ENCODE peak calls at places on chromosomes 1 and 21, in six cellular contexts. S is fibroblast of lung; D is OCI-LY7; U is body of pancreas; W is iPS DF 6.9; E is CD8-positive, alpha-beta memory T cell. K is an unnamed sample. For H3K4me1, the result is how much of the 10 kb centered on the place peaks cover.

GRCh38 chr1:10730985-10731384 is 65.5 kb downstream of the CASZ1 start:
- DNase-seq in S (peak), D (no peak), U (no peak), W (no peak), E (no peak), K (no peak)

GRCh38 chr1:196607940-196608339 is 300 bp downstream of the KCNT2 start:
- DNase-seq in S (peak), D (no peak), U (no peak), W (no peak), E (no peak), K (no peak)

GRCh38 chr1:153968000-153968363 is 280 bp downstream of the CREB3L4 start:
- DNase-seq in S (no peak), D (no peak), U (peak), W (no peak), E (no peak), K (no peak)

GRCh38 chr1:220044683-220045355 is 1.5 kb downstream of the EPRS1 start:
- DNase-seq in S (peak), D (peak), U (no peak), W (no peak), E (no peak), K (no peak)

GRCh38 chr1:27487927-27488522 is 1.9 kb downstream of the WASF2 start:
- DNase-seq in S (peak), D (peak), U (no peak), W (no peak), E (no peak), K (no peak)

GRCh38 chr1:8816306-8816705 is 1.1 kb downstream of the RERE start:
- DNase-seq in S (no peak), D (peak), U (no peak), W (no peak), E (no peak), K (no peak)

GRCh38 chr1:227998374-227999055 is 8.3 kb upstream of the WNT3A start:
- DNase-seq in S (no peak), D (no peak), U (no peak), W (no peak), E (no peak), K (no peak)

GRCh38 chr1:173164686-173165085 is 42.4 kb downstream of the TNFSF4 start:
- DNase-seq in S (no peak), D (no peak), U (no peak), W (peak), E (no peak), K (no peak)

GRCh38 chr1:172273668-172274396 is 146.7 kb upstream of the C1orf105 start:
- DNase-seq in S (no peak), D (no peak), U (no peak), W (no peak), E (no peak), K (no peak)

GRCh38 chr1:6523566-6523965 is 30.7 kb downstream of the NOL9 start:
- DNase-seq in S (peak), D (peak), U (no peak), W (peak), E (no peak), K (no peak)

GRCh38 chr21:31191553-31191952 is 152.5 kb downstream of the TIAM1 start:
- DNase-seq in S (no peak), D (no peak), U (no peak), W (no peak), E (no peak), K (no peak)

GRCh38 chr1:43933386-43934278 is at the start of gene ARTN:
- DNase-seq in S (no peak), D (no peak), U (peak), W (no peak), E (no peak), K (peak)

GRCh38 chr1:967466-968343 is 1.4 kb downstream of the PLEKHN1 start:
- DNase-seq in S (no peak), D (no peak), U (peak), W (no peak), E (no peak), K (no peak)

GRCh38 chr21:33339135-33339534 is 14.4 kb downstream of the IFNAR1 start:
- DNase-seq in S (no peak), D (peak), U (no peak), W (no peak), E (no peak), K (no peak)

GRCh38 chr1:220013497-220013896 is 32.8 kb downstream of the EPRS1 start:
- DNase-seq in S (peak), D (no peak), U (no peak), W (no peak), E (no peak), K (no peak)

GRCh38 chr1:218967836-218968235 is 205.8 kb upstream of the LYPLAL1 start:
- DNase-seq in S (peak), D (no peak), U (no peak), W (no peak), E (no peak), K (no peak)

GRCh38 chr1:39969531-39970270 is 14.8 kb downstream of the MFSD2A start:
- DNase-seq in S (no peak), D (no peak), U (no peak), W (no peak), E (no peak), K (peak)

GRCh38 chr1:212228076-212228475 is 57.1 kb upstream of the PPP2R5A start:
- DNase-seq in S (no peak), D (no peak), U (no peak), W (no peak), E (no peak), K (no peak)

GRCh38 chr1:15090373-15090772 is 63.2 kb upstream of the TMEM51 start:
- DNase-seq in S (no peak), D (peak), U (peak), W (no peak), E (no peak), K (peak)

GRCh38 chr1:64834734-64835133 is 89.9 kb downstream of the RAVER2 start:
- DNase-seq in S (peak), D (no peak), U (no peak), W (no peak), E (no peak), K (no peak)

GRCh38 chr1:41515131-41515678 is 30.7 kb upstream of the EDN2 start:
- DNase-seq in S (no peak), D (no peak), U (peak), W (no peak), E (no peak), K (peak)

GRCh38 chr1:245014247-245015029 is 140.3 kb upstream of the KIF26B start:
- DNase-seq in S (no peak), D (no peak), U (no peak), W (no peak), E (no peak), K (no peak)

GRCh38 chr1:223836586-223836985 is 9.2 kb downstream of the TP53BP2 start:
- DNase-seq in S (no peak), D (no peak), U (no peak), W (no peak), E (no peak), K (no peak)

GRCh38 chr1:231860221-231861088 is 233.9 kb downstream of the DISC1 start:
- DNase-seq in S (no peak), D (no peak), U (no peak), W (no peak), E (no peak), K (no peak)

GRCh38 chr1:94115900-94116436 is 5.0 kb downstream of the ABCA4 start:
- DNase-seq in S (no peak), D (no peak), U (no peak), W (no peak), E (no peak), K (no peak)

GRCh38 chr1:15260418-15261154 is 13.6 kb downstream of the FHAD1 start:
- DNase-seq in S (peak), D (no peak), U (peak), W (no peak), E (no peak), K (no peak)

GRCh38 chr1:226610671-226611070 is 62.1 kb downstream of the STUM start:
- DNase-seq in S (no peak), D (no peak), U (no peak), W (no peak), E (no peak), K (no peak)

GRCh38 chr1:218412181-218412580 is 67.0 kb downstream of the TGFB2 start:
- DNase-seq in S (no peak), D (no peak), U (no peak), W (no peak), E (no peak), K (no peak)

GRCh38 chr1:151340870-151341754 is 5.9 kb downstream of the RFX5 start:
- DNase-seq in S (peak), D (peak), U (peak), W (peak), E (peak), K (no peak)

GRCh38 chr1:111290640-111291039 is at the start of gene CHIA:
- DNase-seq in S (no peak), D (no peak), U (no peak), W (no peak), E (no peak), K (peak)

GRCh38 chr1:209621329-209621728 is 30.9 kb downstream of the LAMB3 start:
- DNase-seq in S (no peak), D (no peak), U (peak), W (no peak), E (no peak), K (no peak)

GRCh38 chr1:33000427-33001026 is 35.9 kb upstream of the RNF19B start:
- DNase-seq in S (no peak), D (no peak), U (no peak), W (no peak), E (no peak), K (no peak)

GRCh38 chr1:32997381-32997891 is 32.8 kb upstream of the RNF19B start:
- DNase-seq in S (peak), D (no peak), U (no peak), W (no peak), E (no peak), K (no peak)

GRCh38 chr1:32998997-32999396 is 34.4 kb upstream of the RNF19B start:
- DNase-seq in S (no peak), D (no peak), U (peak), W (no peak), E (no peak), K (no peak)

GRCh38 chr1:33001282-33001681 is 35.4 kb downstream of the AK2 start:
- DNase-seq in S (no peak), D (peak), U (no peak), W (no peak), E (no peak), K (no peak)

GRCh38 chr1:32998009-32998555 is 33.5 kb upstream of the RNF19B start:
- DNase-seq in S (no peak), D (no peak), U (no peak), W (no peak), E (no peak), K (no peak)
- H3K27ac ChIP-seq in S (peak), D (no peak), U (no peak), W (no peak), E (no peak), K (peak)

DNA sequence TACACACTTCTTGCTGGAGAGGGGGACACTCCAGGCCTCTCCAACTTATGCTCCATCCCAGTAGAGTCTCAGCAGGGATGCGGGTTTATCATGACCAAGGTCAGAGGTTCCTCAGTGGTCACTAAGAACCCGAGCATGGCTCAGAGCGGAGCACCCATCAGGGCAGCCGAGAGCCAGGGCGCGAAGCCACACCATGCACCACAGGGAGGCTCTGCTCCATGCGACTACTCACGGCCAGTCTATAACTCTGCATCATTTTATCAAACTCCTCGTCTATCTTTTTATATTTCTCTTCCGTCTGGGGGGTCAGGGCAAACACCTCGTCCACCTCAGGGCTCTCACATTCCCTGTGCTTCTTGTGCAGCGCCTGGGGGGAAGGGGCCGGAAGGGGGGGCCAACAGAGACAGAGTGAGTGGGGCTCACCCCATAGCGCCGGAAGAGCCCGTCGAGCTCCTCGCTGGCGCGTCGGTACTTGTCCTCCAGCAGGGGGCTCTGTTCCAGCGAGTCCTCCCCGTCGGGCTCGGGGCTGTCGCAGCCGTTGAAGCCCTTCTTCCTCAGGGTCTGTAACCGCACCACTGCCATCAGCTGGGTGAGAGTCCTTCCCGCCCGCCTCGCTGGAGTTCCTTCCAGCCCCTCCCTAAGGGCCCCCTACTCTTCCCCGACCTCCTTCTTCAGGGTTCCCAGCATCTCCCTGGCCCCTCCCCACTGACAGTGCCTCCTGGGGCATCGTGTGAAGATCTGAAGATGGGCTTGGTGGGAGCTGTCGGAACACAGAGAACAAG is 20.0 kb downstream of the MEF2D start:
- DNase-seq in S (no peak), D (peak), U (peak), W (peak), E (peak), K (peak)
- H3K4me1 ChIP-seq in S (under half), D (half or more), U (under half), W (under half), E (under half), K (under half)

DNA sequence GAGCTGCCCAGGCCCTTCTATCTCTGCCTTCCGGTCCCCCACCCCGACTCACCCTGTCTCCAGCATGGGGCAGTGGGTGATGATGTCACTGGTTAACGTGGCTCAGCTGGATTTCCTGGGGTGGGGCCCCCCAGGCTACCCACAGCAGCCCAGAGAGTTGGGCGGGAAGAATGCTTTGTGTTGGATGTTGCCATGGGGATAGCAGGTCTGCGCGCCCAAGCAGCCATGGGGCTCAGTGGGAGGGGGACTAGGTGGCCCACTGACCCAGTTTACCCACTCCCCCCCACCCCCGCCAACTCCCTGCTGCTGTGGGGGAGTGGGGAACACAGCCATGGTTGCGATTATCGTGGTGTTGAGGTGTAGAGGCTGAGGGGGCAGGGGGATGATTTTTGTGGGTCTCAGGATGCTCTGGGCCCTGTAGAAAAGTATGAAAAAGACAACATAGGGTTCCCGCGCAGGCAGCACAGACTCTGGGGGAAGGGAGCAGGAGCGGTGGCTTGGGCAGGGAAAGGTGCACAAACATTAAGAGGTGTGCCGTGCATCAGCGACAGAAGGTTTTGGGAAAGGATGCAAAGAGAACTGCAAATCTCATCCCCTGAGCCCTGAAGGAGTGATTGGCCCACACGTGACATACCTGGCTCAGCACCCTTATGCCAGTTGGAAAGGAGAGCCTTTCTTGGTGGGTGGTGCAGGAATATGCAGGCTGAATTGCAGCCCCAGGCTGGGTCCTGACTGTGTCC is 8.5 kb downstream of the CELSR2 start:
- DNase-seq in S (no peak), D (no peak), U (no peak), W (no peak), E (no peak), K (no peak)
- H3K27ac ChIP-seq in S (no peak), D (no peak), U (no peak), W (no peak), E (no peak), K (no peak)

DNA sequence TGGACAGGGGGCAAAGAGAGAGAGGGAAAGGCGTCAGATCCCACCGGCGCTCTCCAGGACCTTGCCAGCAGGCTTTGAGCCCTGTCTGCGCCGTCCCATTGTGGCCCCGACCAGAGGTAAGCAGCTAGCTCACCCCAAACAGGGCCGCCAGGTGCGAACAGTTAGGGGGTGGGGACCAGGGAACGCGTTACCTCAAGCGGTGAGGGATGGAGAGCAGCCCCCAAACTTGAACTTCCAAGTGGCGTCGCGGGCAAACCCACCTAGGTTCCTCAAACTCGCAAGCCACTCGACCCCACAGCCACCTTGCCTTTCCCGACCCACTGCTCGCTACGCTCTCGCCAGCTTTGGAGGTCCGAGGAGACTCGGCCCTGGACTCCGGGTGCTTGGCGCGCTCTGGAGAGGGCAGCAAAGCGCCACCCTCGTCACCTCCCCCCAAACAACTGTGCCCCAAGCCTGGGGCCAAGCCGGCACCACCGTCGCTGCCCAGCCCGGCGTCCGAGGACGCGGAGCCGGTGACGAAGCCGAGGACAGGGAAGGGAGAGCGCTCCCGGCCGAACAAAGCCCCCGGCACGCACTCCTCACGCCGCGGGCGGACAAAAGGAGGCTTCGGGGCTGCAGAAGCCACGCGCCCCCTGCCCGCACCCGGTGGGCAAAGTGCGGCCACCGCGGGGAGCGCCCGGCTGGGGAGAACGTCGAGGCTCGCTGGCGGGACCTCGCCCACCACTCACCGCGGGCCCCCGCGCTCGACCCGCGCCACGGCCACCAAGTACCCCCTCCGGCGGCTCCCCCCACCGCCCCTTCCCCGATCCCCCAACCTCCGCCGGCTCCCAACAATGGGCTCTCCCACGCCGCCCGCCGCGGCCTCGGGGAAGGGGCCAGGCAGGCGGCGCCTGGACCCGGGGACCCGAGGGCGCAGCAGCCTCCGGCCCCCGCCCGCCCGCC is 984 bp downstream of the SSBP3 start:
- DNase-seq in S (no peak), D (no peak), U (peak), W (no peak), E (no peak), K (peak)
- H3K4me1 ChIP-seq in S (under half), D (half or more), U (half or more), W (under half), E (half or more), K (half or more)

GRCh38 chr1:45454464-45454863 is 36.5 kb downstream of the TESK2 start:
- DNase-seq in S (no peak), D (no peak), U (no peak), W (no peak), E (no peak), K (no peak)
- H3K27ac ChIP-seq in S (no peak), D (no peak), U (no peak), W (no peak), E (no peak), K (no peak)

DNA sequence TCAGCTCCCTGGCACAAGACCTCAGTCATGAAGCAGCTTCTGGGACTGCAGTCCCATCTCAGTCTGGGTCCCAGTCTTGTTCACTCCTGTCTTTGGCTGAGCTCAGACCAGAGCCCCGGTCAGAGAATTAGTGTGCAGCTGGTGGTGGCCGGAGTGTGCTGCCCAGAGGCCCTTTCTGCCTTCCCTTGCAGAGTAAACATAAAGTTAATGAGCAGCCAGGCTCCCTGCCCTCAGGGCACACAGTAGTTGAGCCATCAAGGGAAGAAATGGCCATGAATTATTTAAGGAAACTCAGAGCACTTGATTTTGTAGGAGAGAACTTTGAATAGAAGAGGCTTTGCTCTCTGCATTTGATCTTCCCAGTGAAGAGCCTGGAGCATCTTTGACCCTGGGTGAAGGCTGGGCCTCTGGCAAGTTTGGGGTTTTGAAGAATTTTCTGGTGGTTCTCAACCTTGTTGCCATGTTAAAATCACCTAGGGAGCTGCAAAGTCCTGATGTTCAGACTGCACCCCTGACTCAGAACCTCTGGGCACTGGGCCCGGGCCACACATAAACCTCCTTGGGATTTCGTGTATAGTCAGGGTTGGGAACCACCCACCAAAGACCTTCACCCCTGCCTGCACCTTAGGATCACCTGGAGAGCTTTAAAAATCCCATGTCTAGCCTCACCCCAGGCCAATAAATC is 26.4 kb upstream of the SELENON start:
- DNase-seq in S (no peak), D (no peak), U (peak), W (no peak), E (no peak), K (peak)
- H3K4me1 ChIP-seq in S (under half), D (under half), U (half or more), W (under half), E (half or more), K (under half)

GRCh38 chr1:23111600-23112535 is 56.8 kb downstream of the LUZP1 start:
- DNase-seq in S (no peak), D (no peak), U (no peak), W (no peak), E (no peak), K (no peak)
- H3K27ac ChIP-seq in S (no peak), D (no peak), U (no peak), W (no peak), E (no peak), K (no peak)

DNA sequence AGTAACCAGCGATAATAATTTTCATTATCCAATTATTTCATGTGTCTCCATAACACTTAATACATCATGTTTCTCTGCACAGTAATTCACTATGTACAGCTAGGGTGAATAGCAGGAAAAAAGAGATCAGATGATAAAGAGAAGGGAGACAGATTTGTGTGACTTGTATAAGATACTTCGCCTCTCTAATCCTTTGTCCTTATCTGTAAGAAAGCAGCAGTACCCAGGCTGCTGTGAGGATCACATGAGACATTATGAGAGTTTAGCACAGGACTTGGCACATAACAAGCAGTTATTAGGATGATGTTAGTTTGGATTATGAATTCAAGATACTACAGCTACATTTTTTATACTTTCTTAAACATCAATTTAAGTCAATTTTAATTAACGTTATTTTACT is 6.3 kb downstream of the ERG start:
- DNase-seq in S (no peak), D (no peak), U (no peak), W (no peak), E (no peak), K (no peak)
- H3K4me1 ChIP-seq in S (under half), D (under half), U (under half), W (under half), E (under half), K (under half)

GRCh38 chr1:31952825-31953220 is 14.7 kb upstream of the PTP4A2 start:
- DNase-seq in S (no peak), D (no peak), U (no peak), W (no peak), E (no peak), K (no peak)
- H3K27ac ChIP-seq in S (no peak), D (no peak), U (no peak), W (no peak), E (no peak), K (no peak)